ENCODE peak calls at places on chromosomes 3 and 15, in seven cellular contexts. S is Peyer's patch; B is left ventricle myocardium inferior; L is CD8-positive, alpha-beta memory T cell; P is fibroblast of lung; N is tibial artery; V is psoas muscle. E is an unnamed sample.
A peak's percentile ranks its signal among the peaks of the same experiment; 100 is the strongest.

GRCh38 chr3:76308541-76308940 is 523.2 kb upstream of the ZNF717 start:
- DNase-seq in L (no peak), B (no peak), N (no peak), V (no peak), S (no peak), P (peak; percentile 67), E (no peak)

GRCh38 chr15:59797756-59798604 is 108.9 kb upstream of the BNIP2 start:
- DNase-seq in B (no peak), N (no peak), V (no peak), P (no peak), S (no peak), L (no peak), E (no peak)

GRCh38 chr3:170418422-170419300 is at the start of gene CLDN11:
- DNase-seq in B (peak; percentile 40), L (no peak), P (peak; percentile 59), S (no peak), N (no peak), V (peak; percentile 70), E (peak; percentile 33)

GRCh38 chr3:54515439-54516213 is 393.3 kb downstream of the CACNA2D3 start:
- DNase-seq in P (no peak), L (no peak), N (no peak), B (no peak), V (no peak), S (no peak), E (no peak)

GRCh38 chr15:43799209-43799944 is 643 bp downstream of the SERINC4 start:
- DNase-seq in L (no peak), S (no peak), B (no peak), N (no peak), V (no peak), P (no peak), E (no peak)

GRCh38 chr3:123745184-123745855 is 138.8 kb downstream of the MYLK start:
- DNase-seq in P (peak; percentile 74), V (no peak), S (no peak), B (no peak), L (no peak), N (no peak), E (peak; percentile 52)

GRCh38 chr15:74337607-74338211 is 29.7 kb downstream of the CYP11A1 start:
- DNase-seq in N (peak; percentile 34), L (no peak), B (peak; percentile 1), P (no peak), S (no peak), V (no peak), E (no peak)

GRCh38 chr3:136235545-136235944 is 14.6 kb upstream of the PCCB start:
- DNase-seq in B (no peak), N (no peak), P (no peak), V (no peak), L (no peak), S (no peak), E (no peak)

GRCh38 chr15:100900895-100901169 is 18.3 kb upstream of the LRRK1 start:
- DNase-seq in N (no peak), V (no peak), L (no peak), B (no peak), S (no peak), P (no peak), E (no peak)

GRCh38 chr3:156834435-156834834 is 8.3 kb downstream of the LEKR1 start:
- DNase-seq in S (no peak), L (no peak), N (no peak), V (no peak), B (no peak), P (no peak), E (no peak)

GRCh38 chr3:156826144-156826895 is at the start of gene LEKR1:
- DNase-seq in N (peak; percentile 91), B (peak; percentile 91), S (peak; percentile 79), P (peak; percentile 94), L (peak; percentile 74), V (peak; percentile 90), E (peak; percentile 92)

GRCh38 chr3:156834962-156835535 is 8.9 kb downstream of the LEKR1 start:
- DNase-seq in V (no peak), N (no peak), L (no peak), P (no peak), S (no peak), B (no peak), E (peak; percentile 86)

GRCh38 chr3:156826896-156827882 is 1.0 kb downstream of the LEKR1 start:
- DNase-seq in S (no peak), V (no peak), L (no peak), B (no peak), N (no peak), P (no peak), E (peak; percentile 77)

GRCh38 chr3:156831006-156831405 is 4.9 kb downstream of the LEKR1 start:
- DNase-seq in V (no peak), N (no peak), B (no peak), S (no peak), L (no peak), P (no peak), E (no peak)
- H3K27me3 ChIP-seq in V (no peaks in the 10 kb centered on the region), N (no peaks in the 10 kb centered on the region), B (no peaks in the 10 kb centered on the region), S (no peaks in the 10 kb centered on the region), L (no peaks in the 10 kb centered on the region), P (no peaks in the 10 kb centered on the region), E (no peaks in the 10 kb centered on the region)

GRCh38 chr3:172150896-172151295 is 111.5 kb downstream of the FNDC3B start:
- DNase-seq in S (no peak), B (no peak), P (no peak), V (no peak), L (no peak), N (no peak), E (no peak)

GRCh38 chr3:172151610-172152293 is 112.4 kb downstream of the FNDC3B start:
- DNase-seq in B (no peak), N (no peak), S (no peak), V (no peak), L (no peak), P (no peak), E (no peak)

GRCh38 chr3:172148269-172148668 is 108.9 kb downstream of the FNDC3B start:
- DNase-seq in V (no peak), B (no peak), N (no peak), L (no peak), P (no peak), S (no peak), E (no peak)

GRCh38 chr3:172148702-172149565 is 109.6 kb downstream of the FNDC3B start:
- DNase-seq in N (no peak), S (no peak), V (no peak), P (no peak), L (no peak), B (no peak), E (no peak)

GRCh38 chr3:172150268-172150667 is 110.9 kb downstream of the FNDC3B start:
- DNase-seq in V (no peak), B (no peak), N (no peak), L (no peak), P (no peak), S (no peak), E (no peak)
- H3K4me1 ChIP-seq in V (peaks cover 68% of the 10 kb centered on the region), B (peaks cover 68% of the 10 kb centered on the region), N (peaks cover 53% of the 10 kb centered on the region), L (peaks cover 18% of the 10 kb centered on the region), P (peaks cover 19% of the 10 kb centered on the region), S (no peaks in the 10 kb centered on the region), E (peaks cover 29% of the 10 kb centered on the region)

GRCh38 chr15:89363133-89363532 is 28.5 kb upstream of the POLG start:
- DNase-seq in L (no peak), B (no peak), N (no peak), P (no peak), V (no peak), S (no peak), E (no peak)

GRCh38 chr15:89364741-89365450 is 30.3 kb upstream of the POLG start:
- DNase-seq in P (no peak), N (no peak), B (no peak), S (no peak), V (no peak), L (no peak), E (no peak)

GRCh38 chr15:89362203-89363101 is 27.8 kb upstream of the POLG start:
- DNase-seq in N (no peak), V (no peak), S (no peak), L (no peak), B (no peak), P (no peak), E (peak; percentile 34)

GRCh38 chr15:89364341-89364740 is 29.7 kb upstream of the POLG start:
- DNase-seq in P (no peak), B (no peak), L (no peak), V (no peak), N (no peak), S (no peak), E (no peak)

DNA sequence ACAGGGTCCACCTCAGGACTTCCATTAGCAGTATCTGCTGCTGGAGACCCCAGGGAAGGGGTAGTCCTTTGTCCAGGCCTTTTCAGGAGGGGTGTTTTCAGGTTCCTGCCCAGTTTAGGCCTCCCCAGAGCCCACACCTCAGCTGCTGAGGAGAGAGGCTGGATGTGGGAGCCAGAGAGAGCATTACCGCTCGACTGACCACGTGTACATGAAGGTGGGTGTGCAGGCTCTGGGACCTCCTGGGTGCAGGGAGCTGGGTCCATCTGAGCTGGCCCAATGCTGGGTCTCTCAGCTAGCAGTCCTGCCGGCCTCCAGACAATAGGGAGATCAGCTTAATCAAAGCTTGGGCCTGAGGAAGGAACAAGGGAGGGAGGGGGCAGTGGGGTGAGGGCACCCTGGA is 29.1 kb upstream of the POLG start:
- DNase-seq in L (no peak), N (no peak), V (no peak), B (no peak), S (no peak), P (no peak), E (no peak)
- H3K27me3 ChIP-seq in L (peaks cover 69% of the 10 kb centered on the region), N (peaks cover 100% of the 10 kb centered on the region), V (peaks cover 100% of the 10 kb centered on the region), B (peaks cover 100% of the 10 kb centered on the region), S (peaks cover 85% of the 10 kb centered on the region), P (peaks cover 87% of the 10 kb centered on the region), E (peaks cover 70% of the 10 kb centered on the region)

GRCh38 chr3:12992629-12993021 is 80.6 kb downstream of the IQSEC1 start:
- DNase-seq in L (no peak), S (no peak), P (no peak), N (no peak), V (peak; percentile 56), B (peak; percentile 66), E (no peak)

GRCh38 chr3:12993022-12993622 is 80.1 kb downstream of the IQSEC1 start:
- DNase-seq in P (no peak), V (peak; percentile 46), N (no peak), S (no peak), B (peak; percentile 45), L (no peak), E (no peak)

GRCh38 chr3:12994607-12995388 is 78.4 kb downstream of the IQSEC1 start:
- DNase-seq in L (peak; percentile 86), N (peak; percentile 94), S (peak; percentile 89), P (peak; percentile 65), V (peak; percentile 95), B (peak; percentile 90), E (peak; percentile 79)

GRCh38 chr3:12994357-12994606 is 78.9 kb downstream of the IQSEC1 start:
- DNase-seq in N (peak; percentile 81), B (peak; percentile 69), P (no peak), S (peak; percentile 65), V (peak; percentile 74), L (no peak), E (no peak)

DNA sequence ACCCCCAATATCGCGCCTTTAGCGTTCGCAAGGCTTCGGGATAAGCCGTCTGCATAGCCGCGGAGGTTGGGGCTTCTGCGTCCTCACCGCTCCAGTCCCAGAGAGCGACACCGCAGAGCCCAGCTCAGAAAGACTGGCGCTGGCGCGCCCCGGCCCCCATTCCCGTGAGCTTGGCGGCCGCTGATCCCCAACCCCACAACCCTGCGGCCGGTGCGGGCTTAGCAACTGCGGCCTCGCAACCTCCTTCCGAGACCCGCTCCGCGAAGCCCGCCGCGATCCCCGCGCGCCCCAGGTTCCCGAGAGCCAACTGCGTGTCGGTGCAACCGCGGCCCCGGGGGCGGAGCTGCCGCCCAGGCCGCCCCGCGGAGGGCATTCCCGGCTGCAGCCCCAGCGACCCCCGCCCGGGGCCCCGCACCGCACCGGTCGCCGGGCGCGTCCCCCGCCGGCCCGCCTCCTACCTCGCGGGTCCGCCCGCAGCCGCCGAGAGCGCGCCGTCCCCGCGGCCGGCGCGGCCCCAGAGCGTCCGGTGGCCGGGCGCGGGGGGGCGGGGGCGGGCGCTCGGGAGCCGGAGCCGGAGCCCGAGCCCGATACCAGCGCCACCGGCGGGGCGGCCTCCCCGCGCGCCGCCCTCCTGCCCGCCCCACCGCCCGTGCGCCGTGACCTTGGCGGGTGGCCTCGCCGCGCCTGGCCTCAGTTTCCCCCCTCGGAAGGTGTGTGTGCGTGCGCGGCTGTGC is 79.4 kb downstream of the IQSEC1 start:
- DNase-seq in S (no peak), L (no peak), N (no peak), B (no peak), V (peak; percentile 74), P (no peak), E (no peak)
- H3K4me1 ChIP-seq in S (peaks cover 10% of the 10 kb centered on the region), L (peaks cover 47% of the 10 kb centered on the region), N (peaks cover 18% of the 10 kb centered on the region), B (peaks cover 67% of the 10 kb centered on the region), V (peaks cover 17% of the 10 kb centered on the region), P (peaks cover 4% of the 10 kb centered on the region), E (no peaks in the 10 kb centered on the region)

E was measured in A673.